ENCODE peak calls at places on chromosomes 3 and 15, in four cellular contexts. L, Q, A and U are unnamed samples.

GRCh38 chr15:88066758-88067157 is 189.8 kb downstream of the NTRK3 start:
- DNase-seq in L (no peak), Q (no peak), A (no peak), U (no peak)

GRCh38 chr15:70765504-70766281 is 2.3 kb upstream of the UACA start:
- DNase-seq in L (no peak), Q (no peak), A (no peak), U (peak; percentile 71)

GRCh38 chr15:62572797-62573196 is 407.7 kb upstream of the C2CD4B start:
- DNase-seq in L (no peak), Q (no peak), A (no peak), U (no peak)

GRCh38 chr3:188868803-188869202 is 303.0 kb upstream of the TPRG1 start:
- DNase-seq in L (no peak), Q (no peak), A (no peak), U (no peak)

GRCh38 chr3:177595789-177596188 is 398.5 kb upstream of the TBL1XR1 start:
- DNase-seq in L (no peak), Q (no peak), A (no peak), U (no peak)

GRCh38 chr3:141057951-141058800 is 7.0 kb downstream of the SPSB4 start:
- DNase-seq in L (no peak), Q (no peak), A (no peak), U (no peak)

GRCh38 chr3:64078966-64079365 is 55.7 kb upstream of the PSMD6 start:
- DNase-seq in L (no peak), Q (no peak), A (no peak), U (no peak)

GRCh38 chr15:75672646-75673425 is 25.1 kb downstream of the SNX33 start:
- DNase-seq in L (peak; percentile 66), Q (peak; percentile 53), A (no peak), U (peak; percentile 61)

GRCh38 chr15:59528965-59529402 is 82.6 kb upstream of the GCNT3 start:
- DNase-seq in L (peak; percentile 74), Q (peak; percentile 59), A (peak; percentile 96), U (peak; percentile 86)

GRCh38 chr3:52109556-52110380 is 44.5 kb downstream of the POC1A start:
- DNase-seq in L (peak; percentile 32), Q (no peak), A (no peak), U (no peak)

GRCh38 chr15:63107895-63108546 is 13.6 kb upstream of the LACTB start:
- DNase-seq in L (no peak), Q (no peak), A (peak; percentile 62), U (peak; percentile 100)

GRCh38 chr3:183819831-183820230 is 5.5 kb downstream of the MAP6D1 start:
- DNase-seq in L (no peak), Q (no peak), A (no peak), U (no peak)

GRCh38 chr3:196518999-196519737 is 4.0 kb upstream of the SMCO1 start:
- DNase-seq in L (peak; percentile 62), Q (peak; percentile 49), A (peak; percentile 64), U (peak; percentile 77)

GRCh38 chr15:61906961-61907752 is 153.1 kb downstream of the VPS13C start:
- DNase-seq in L (no peak), Q (no peak), A (no peak), U (no peak)